ENCODE peak calls at places on chromosomes 1 and 21, in five cellular contexts. C, W, K, Y and O are unnamed samples. For H3K9me3, the result is how much of the 10 kb centered on the place peaks cover.

GRCh38 chr1:226526801-226527595 is 21.6 kb upstream of the STUM start:
- DNase-seq in C (peak), W (no peak), K (no peak), Y (no peak), O (no peak)

GRCh38 chr1:234214129-234214910 is 158.9 kb upstream of the COA6 start:
- DNase-seq in C (peak), W (peak), K (peak), Y (no peak), O (no peak)

GRCh38 chr21:40165671-40166070 is 298.4 kb downstream of the PCP4 start:
- DNase-seq in C (no peak), W (no peak), K (no peak), Y (no peak), O (no peak)

GRCh38 chr1:29655945-29656866 is 419.9 kb downstream of the PTPRU start:
- DNase-seq in C (no peak), W (no peak), K (no peak), Y (peak), O (peak)

GRCh38 chr21:24939288-24939687 is 668.0 kb downstream of the MRPL39 start:
- DNase-seq in C (no peak), W (no peak), K (peak), Y (no peak), O (no peak)

GRCh38 chr1:29381426-29381825 is 145.1 kb downstream of the PTPRU start:
- DNase-seq in C (no peak), W (no peak), K (no peak), Y (no peak), O (no peak)

GRCh38 chr1:34754878-34755637 is at the start of gene GJB5:
- DNase-seq in C (no peak), W (no peak), K (peak), Y (peak), O (peak)

GRCh38 chr1:59429651-59430050 is 132.8 kb downstream of the FGGY start:
- DNase-seq in C (no peak), W (no peak), K (no peak), Y (no peak), O (no peak)

GRCh38 chr1:199172286-199173124 is 533.7 kb downstream of the PTPRC start:
- DNase-seq in C (no peak), W (no peak), K (no peak), Y (no peak), O (no peak)

GRCh38 chr21:42597487-42598158 is 55.8 kb upstream of the PDE9A start:
- DNase-seq in C (no peak), W (no peak), K (no peak), Y (no peak), O (no peak)

GRCh38 chr1:1345384-1345783 is 3.8 kb downstream of the DVL1 start:
- DNase-seq in C (no peak), W (no peak), K (no peak), Y (no peak), O (peak)

GRCh38 chr1:107914144-107914543 is 50.8 kb downstream of the VAV3 start:
- DNase-seq in C (no peak), W (no peak), K (no peak), Y (no peak), O (no peak)

GRCh38 chr1:75341537-75341936 is 207.3 kb downstream of the LHX8 start:
- DNase-seq in C (no peak), W (no peak), K (no peak), Y (no peak), O (no peak)

DNA sequence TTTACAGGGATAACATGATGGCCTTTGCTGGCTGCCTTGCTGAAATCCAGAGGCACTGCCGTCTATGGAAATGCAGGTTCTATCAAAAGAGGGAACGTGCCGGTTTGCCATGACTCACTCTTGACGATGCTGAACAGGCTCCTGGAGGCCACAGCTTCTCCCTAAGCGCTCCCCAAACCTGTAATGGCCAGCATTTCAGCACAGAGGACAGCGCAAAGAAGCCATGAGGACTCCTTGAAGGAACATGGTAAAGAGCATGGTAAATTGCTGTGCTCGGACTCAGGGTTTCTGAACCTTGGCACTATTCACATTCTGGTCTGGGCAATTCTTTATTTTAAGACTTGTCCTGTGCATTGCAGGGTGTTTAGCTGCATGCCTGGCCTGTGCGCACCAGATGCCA is 217.5 kb downstream of the CAMTA1 start:
- DNase-seq in C (no peak), W (no peak), K (no peak), Y (no peak), O (no peak)
- H3K9me3 ChIP-seq in C (under half), W (under half), K (under half), Y (under half), O (under half)

GRCh38 chr1:22796642-22797041 is 86.0 kb downstream of the EPHB2 start:
- DNase-seq in C (no peak), W (no peak), K (no peak), Y (no peak), O (no peak)

GRCh38 chr1:22794691-22795090 is 84.1 kb downstream of the EPHB2 start:
- DNase-seq in C (no peak), W (no peak), K (no peak), Y (peak), O (no peak)

GRCh38 chr1:22801347-22801746 is 90.7 kb downstream of the EPHB2 start:
- DNase-seq in C (no peak), W (no peak), K (no peak), Y (no peak), O (no peak)

GRCh38 chr1:22799971-22800370 is 89.3 kb downstream of the EPHB2 start:
- DNase-seq in C (no peak), W (no peak), K (no peak), Y (no peak), O (no peak)

GRCh38 chr1:22798083-22798482 is 87.4 kb downstream of the EPHB2 start:
- DNase-seq in C (no peak), W (no peak), K (no peak), Y (no peak), O (no peak)
- TF ChIP-seq CTCF in C (no peak), W (no peak), K (no peak), Y (no peak), O (no peak)

GRCh38 chr1:118082984-118083383 is 102.0 kb downstream of the SPAG17 start:
- DNase-seq in C (no peak), W (no peak), K (no peak), Y (no peak), O (no peak)

GRCh38 chr1:118084400-118084799 is 100.6 kb downstream of the SPAG17 start:
- DNase-seq in C (no peak), W (no peak), K (no peak), Y (no peak), O (no peak)

GRCh38 chr1:118077331-118078055 is 107.5 kb downstream of the SPAG17 start:
- DNase-seq in C (peak), W (no peak), K (no peak), Y (peak), O (no peak)

GRCh38 chr1:118085365-118085764 is 99.7 kb downstream of the SPAG17 start:
- DNase-seq in C (no peak), W (no peak), K (no peak), Y (no peak), O (no peak)

DNA sequence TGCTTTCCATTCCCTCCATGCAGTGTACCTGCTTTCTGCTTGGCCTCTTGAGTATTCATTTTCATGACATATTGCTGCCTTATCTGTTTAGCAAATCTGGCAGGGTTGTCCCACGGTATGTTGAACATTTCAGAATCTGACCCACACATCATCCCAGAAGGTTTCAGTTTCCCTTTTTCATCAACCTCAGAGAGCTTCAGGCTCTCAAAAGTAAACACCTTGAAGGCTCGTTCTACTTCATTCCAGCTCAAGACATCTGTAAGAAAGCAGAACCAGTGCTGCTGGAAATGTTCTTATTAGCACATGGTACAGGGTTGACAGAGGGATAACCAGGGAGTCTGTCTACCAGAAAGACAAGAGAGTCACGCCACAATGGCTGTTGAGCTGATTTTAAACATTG is 103.6 kb downstream of the SPAG17 start:
- DNase-seq in C (peak), W (no peak), K (no peak), Y (no peak), O (no peak)
- H3K4me3 ChIP-seq in C (no peak), W (no peak), K (no peak), Y (no peak), O (no peak)

GRCh38 chr1:227723474-227723873 is 11.6 kb downstream of the JMJD4 start:
- DNase-seq in C (no peak), W (no peak), K (no peak), Y (no peak), O (no peak)

GRCh38 chr1:227718932-227719331 is 16.2 kb downstream of the JMJD4 start:
- DNase-seq in C (no peak), W (no peak), K (no peak), Y (no peak), O (no peak)
- H3K9me3 ChIP-seq in C (under half), W (under half), K (under half), Y (under half), O (under half)

DNA sequence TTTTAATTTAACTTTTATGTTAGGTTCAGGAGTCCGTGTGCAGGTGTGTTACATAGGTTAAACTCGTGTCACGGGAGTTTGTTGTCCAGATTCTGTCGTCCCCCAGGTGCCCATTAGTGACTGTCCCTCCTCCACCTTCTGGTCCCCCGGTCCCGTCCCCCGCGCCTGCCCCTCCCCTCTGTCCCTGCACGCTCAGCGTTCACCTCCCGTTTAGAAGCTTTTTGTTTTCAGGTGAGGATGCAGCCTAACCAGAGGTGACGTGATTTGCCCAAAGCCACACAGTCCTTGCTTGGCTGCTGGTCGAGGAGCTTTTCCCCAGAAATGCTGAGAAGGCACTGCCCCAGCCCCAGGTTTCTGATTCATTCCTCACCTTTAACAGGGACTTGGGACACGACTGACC is 844 bp downstream of the C1orf146 start:
- DNase-seq in C (no peak), W (no peak), K (no peak), Y (no peak), O (no peak)
- TF ChIP-seq CTCF in C (no peak), W (no peak), K (no peak), Y (no peak), O (no peak)

GRCh38 chr1:32891630-32892029 is 5.3 kb downstream of the HPCA start:
- DNase-seq in C (no peak), W (no peak), K (no peak), Y (no peak), O (no peak)

GRCh38 chr1:32894019-32894600 is 7.1 kb downstream of the TMEM54 start:
- DNase-seq in C (no peak), W (no peak), K (no peak), Y (no peak), O (no peak)

GRCh38 chr1:32891241-32891570 is 4.9 kb downstream of the HPCA start:
- DNase-seq in C (no peak), W (no peak), K (no peak), Y (no peak), O (no peak)

GRCh38 chr1:32893198-32894018 is 7.1 kb downstream of the HPCA start:
- DNase-seq in C (peak), W (no peak), K (peak), Y (peak), O (no peak)

DNA sequence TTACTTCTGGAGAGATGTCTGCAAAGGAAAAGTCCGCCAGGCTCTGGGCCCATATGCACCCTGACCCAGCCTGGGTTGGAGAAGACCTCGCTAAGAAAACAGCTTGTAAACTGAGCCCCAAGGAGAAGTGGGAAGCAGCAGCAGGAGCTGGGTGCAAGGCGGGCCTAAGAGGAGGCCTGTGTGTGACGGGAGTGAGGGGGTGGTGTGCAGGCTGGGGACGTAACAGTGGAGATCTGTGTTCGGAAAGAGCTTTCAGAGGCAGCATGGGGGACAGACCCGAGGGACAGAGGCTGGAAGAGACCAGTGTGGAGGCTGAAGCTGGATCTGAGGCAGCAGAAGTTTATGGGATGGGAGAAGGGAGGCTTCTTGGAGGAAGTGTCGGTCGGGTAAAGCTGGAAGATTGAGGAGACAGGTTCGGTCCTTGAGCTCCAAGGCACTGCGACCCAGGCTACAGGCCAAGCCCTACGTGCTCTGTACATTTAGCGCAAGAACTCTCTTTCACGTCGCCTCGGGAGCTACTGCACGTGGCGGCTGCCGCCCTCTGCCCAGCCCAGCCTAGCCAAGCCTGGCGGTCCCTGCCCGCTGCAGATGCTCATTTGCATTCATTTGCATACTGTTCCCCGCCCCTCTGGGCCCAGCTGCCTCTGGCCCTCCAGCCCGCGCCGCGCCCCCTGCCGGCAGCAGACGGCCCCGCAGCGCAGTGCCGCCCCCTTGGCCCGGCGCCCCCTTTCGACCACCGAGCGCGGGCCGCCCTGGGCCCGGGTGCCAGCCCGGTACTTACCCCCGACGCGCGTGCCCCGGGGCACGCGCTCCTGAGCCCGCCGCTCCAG is 6.3 kb downstream of the HPCA start:
- DNase-seq in C (peak), W (no peak), K (no peak), Y (peak), O (no peak)
- H3K4me3 ChIP-seq in C (peak), W (peak), K (peak), Y (peak), O (peak)

DNA sequence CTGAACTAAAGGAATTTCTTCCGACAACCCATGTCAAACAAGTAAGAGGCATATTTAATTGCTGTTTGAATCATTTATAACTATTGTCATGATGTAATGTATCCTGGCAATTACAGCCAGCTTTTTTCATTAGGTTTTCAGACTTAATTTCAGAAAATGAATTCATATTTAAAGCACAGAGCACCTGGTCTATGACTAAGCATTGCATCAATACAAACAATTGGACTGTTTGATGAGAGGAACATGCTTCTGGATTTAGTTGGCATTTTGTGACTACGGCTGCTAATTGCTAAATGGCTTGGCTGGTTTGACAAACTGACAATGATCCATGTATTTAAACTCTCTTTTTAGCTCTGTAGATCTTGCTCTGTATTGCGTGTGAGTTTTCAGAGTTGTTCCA is 853.4 kb downstream of the NCAM2 start:
- DNase-seq in C (no peak), W (no peak), K (no peak), Y (no peak), O (no peak)
- H3K9me3 ChIP-seq in C (under half), W (under half), K (under half), Y (under half), O (under half)